ENCODE peak calls at places on chromosome 5, in seven cellular contexts. F, L, J, I, U, T and Y are unnamed samples.

GRCh38 chr5:159133041-159133741 is 33.5 kb upstream of the EBF1 start:
- DNase-seq in I (peak), L (no peak), T (no peak), U (peak), J (peak), F (peak), Y (peak)

GRCh38 chr5:79754865-79755555 is 65.4 kb downstream of the CMYA5 start:
- DNase-seq in F (no peak), L (no peak), U (no peak), J (no peak), T (no peak), I (no peak), Y (no peak)

GRCh38 chr5:137282216-137282615 is 216.9 kb downstream of the SPOCK1 start:
- DNase-seq in U (no peak), I (peak), J (no peak), T (no peak), F (peak), L (no peak), Y (peak)

GRCh38 chr5:159963967-159964366 is 45.0 kb upstream of the TTC1 start:
- DNase-seq in I (no peak), J (no peak), F (no peak), U (no peak), L (no peak), T (no peak), Y (no peak)

GRCh38 chr5:41641621-41642020 is 131.2 kb upstream of the PLCXD3 start:
- DNase-seq in I (peak), T (no peak), U (no peak), L (no peak), F (no peak), J (no peak), Y (no peak)

GRCh38 chr5:174204914-174205313 is 159.4 kb downstream of the NSG2 start:
- DNase-seq in F (peak), U (no peak), L (no peak), J (no peak), T (no peak), I (no peak), Y (peak)

GRCh38 chr5:3310551-3311340 is 284.9 kb upstream of the IRX1 start:
- DNase-seq in J (no peak), T (no peak), L (no peak), U (no peak), I (no peak), F (peak), Y (peak)

GRCh38 chr5:137856916-137857862 is 10.5 kb upstream of the MYOT start:
- DNase-seq in L (no peak), U (no peak), T (no peak), I (no peak), F (no peak), J (no peak), Y (no peak)

GRCh38 chr5:139343476-139343875 is 1.8 kb downstream of the PAIP2 start:
- DNase-seq in I (no peak), F (no peak), L (no peak), U (no peak), T (no peak), J (no peak), Y (no peak)

GRCh38 chr5:1871441-1871840 is 11.3 kb downstream of the IRX4 start:
- DNase-seq in U (no peak), L (no peak), J (no peak), F (no peak), T (no peak), I (no peak), Y (no peak)

GRCh38 chr5:152405145-152405544 is at the start of gene NMUR2:
- DNase-seq in T (no peak), F (no peak), U (no peak), I (peak), L (no peak), J (no peak), Y (peak)

GRCh38 chr5:318341-318897 is 3.1 kb upstream of the AHRR start:
- DNase-seq in J (no peak), T (peak), U (no peak), L (peak), I (peak), F (no peak), Y (no peak)

GRCh38 chr5:107365355-107366109 is 305.2 kb downstream of the EFNA5 start:
- DNase-seq in L (no peak), F (peak), I (peak), J (no peak), U (no peak), T (no peak), Y (no peak)

GRCh38 chr5:2889946-2890475 is 138.5 kb upstream of the IRX2 start:
- DNase-seq in I (no peak), L (no peak), J (no peak), T (no peak), F (no peak), U (no peak), Y (no peak)

GRCh38 chr5:28082610-28083009 is 1044.2 kb upstream of the CDH9 start:
- DNase-seq in I (no peak), F (no peak), L (no peak), U (no peak), J (no peak), T (no peak), Y (no peak)

GRCh38 chr5:149404746-149405549 is 25.9 kb upstream of the IL17B start:
- DNase-seq in J (no peak), U (no peak), T (no peak), F (no peak), L (no peak), I (peak), Y (no peak)

GRCh38 chr5:122835681-122836080 is 9.7 kb upstream of the SNX24 start:
- DNase-seq in F (no peak), L (no peak), U (no peak), T (no peak), J (no peak), I (no peak), Y (no peak)

GRCh38 chr5:150358261-150359095 is 981 bp downstream of the TCOF1 start:
- DNase-seq in J (no peak), U (no peak), I (peak), L (no peak), T (no peak), F (peak), Y (no peak)

GRCh38 chr5:16540421-16540820 is 74.8 kb upstream of the ZNF622 start:
- DNase-seq in F (peak), L (no peak), U (no peak), J (no peak), I (no peak), T (no peak), Y (peak)

GRCh38 chr5:125575561-125576504 is 829.4 kb upstream of the ZNF608 start:
- DNase-seq in I (no peak), T (no peak), F (no peak), U (no peak), L (no peak), J (no peak), Y (no peak)

GRCh38 chr5:137481596-137481995 is 17.5 kb downstream of the SPOCK1 start:
- DNase-seq in J (no peak), I (no peak), T (no peak), L (no peak), U (no peak), F (peak), Y (no peak)

GRCh38 chr5:40503438-40503837 is 176.3 kb upstream of the PTGER4 start:
- DNase-seq in F (no peak), J (no peak), T (no peak), I (no peak), L (peak), U (no peak), Y (no peak)

GRCh38 chr5:119179857-119180641 is 109.2 kb downstream of the DMXL1 start:
- DNase-seq in I (no peak), T (no peak), U (no peak), F (peak), L (no peak), J (no peak), Y (peak)

GRCh38 chr5:115626444-115626823 is 598 bp upstream of the TMED7 start:
- DNase-seq in F (no peak), U (no peak), T (no peak), J (no peak), L (no peak), I (no peak), Y (no peak)

GRCh38 chr5:91341159-91341558 is 42.0 kb downstream of the ARRDC3 start:
- DNase-seq in L (no peak), F (no peak), U (no peak), I (no peak), T (no peak), J (no peak), Y (no peak)
- TF ChIP-seq CTCF in L (no peak), F (no peak), U (no peak), I (no peak), T (no peak), J (no peak), Y (no peak)

GRCh38 chr5:5347442-5347841 is 75.0 kb upstream of the ICE1 start:
- DNase-seq in U (no peak), F (no peak), J (no peak), T (no peak), I (no peak), L (no peak), Y (no peak)

GRCh38 chr5:5344051-5344571 is 78.4 kb upstream of the ICE1 start:
- DNase-seq in U (no peak), T (no peak), I (no peak), F (no peak), L (no peak), J (no peak), Y (no peak)

GRCh38 chr5:5342784-5343183 is 79.7 kb upstream of the ICE1 start:
- DNase-seq in L (no peak), F (peak), T (no peak), J (no peak), I (peak), U (no peak), Y (peak)

GRCh38 chr5:5343581-5343980 is 78.9 kb upstream of the ICE1 start:
- DNase-seq in F (no peak), T (no peak), J (no peak), I (no peak), L (no peak), U (no peak), Y (no peak)

GRCh38 chr5:5344606-5345005 is 77.9 kb upstream of the ICE1 start:
- DNase-seq in F (no peak), I (no peak), J (no peak), L (no peak), U (no peak), T (no peak), Y (no peak)
- TF ChIP-seq CTCF in F (no peak), I (no peak), J (no peak), L (no peak), U (no peak), T (no peak), Y (no peak)

GRCh38 chr5:73295447-73295846 is 122.5 kb downstream of the TMEM174 start:
- DNase-seq in L (no peak), J (no peak), T (no peak), U (no peak), I (peak), F (no peak), Y (no peak)
- TF ChIP-seq CTCF in L (no peak), J (peak), T (no peak), U (no peak), I (no peak), F (peak), Y (no peak)

DNA sequence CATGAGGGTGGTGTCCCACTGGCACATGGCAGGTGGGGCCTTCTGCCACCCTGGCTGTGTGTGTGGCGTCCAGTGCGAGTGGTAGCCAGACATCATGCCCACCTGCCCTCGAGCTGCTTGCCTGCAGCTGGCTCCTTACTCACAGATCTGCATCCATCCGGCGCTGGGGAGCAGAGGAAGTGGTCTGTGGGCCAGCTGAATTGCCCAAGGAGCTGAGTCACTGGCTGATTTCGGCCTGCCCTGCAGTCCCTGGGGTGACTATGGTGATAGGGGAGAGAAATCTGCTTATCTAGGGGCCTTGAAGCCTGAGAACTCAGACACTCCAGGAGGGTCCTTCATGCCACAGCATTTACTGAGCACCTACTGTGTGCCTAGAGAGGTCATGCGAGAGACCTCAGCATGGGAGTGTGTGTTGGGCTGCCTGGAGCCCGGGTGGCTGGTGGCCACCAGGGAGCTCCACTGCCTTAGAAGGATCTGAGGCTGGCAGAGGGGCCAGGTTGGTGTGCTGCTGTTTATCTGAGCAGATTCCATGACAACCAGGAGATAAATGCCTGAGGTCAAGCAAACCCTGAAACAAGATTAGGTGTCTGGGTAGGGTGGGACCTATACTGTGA is 57.1 kb downstream of the SLC22A5 start:
- DNase-seq in J (peak), F (peak), L (peak), I (peak), T (peak), U (peak), Y (peak)
- TF ChIP-seq CTCF in J (peak), F (peak), L (peak), I (peak), T (no peak), U (peak), Y (no peak)

GRCh38 chr5:134541736-134542376 is 16.4 kb downstream of the JADE2 start:
- DNase-seq in F (no peak), T (no peak), I (no peak), J (peak), U (peak), L (peak), Y (no peak)

GRCh38 chr5:134547579-134547978 is 22.1 kb downstream of the JADE2 start:
- DNase-seq in J (no peak), L (no peak), F (peak), I (no peak), T (no peak), U (peak), Y (peak)

GRCh38 chr5:134543820-134544692 is 18.6 kb downstream of the JADE2 start:
- DNase-seq in J (peak), T (no peak), I (no peak), F (no peak), L (peak), U (no peak), Y (no peak)

GRCh38 chr5:134547999-134548626 is 22.6 kb downstream of the JADE2 start:
- DNase-seq in I (no peak), T (no peak), J (no peak), F (no peak), L (no peak), U (no peak), Y (no peak)

GRCh38 chr5:134545070-134545868 is 19.8 kb downstream of the JADE2 start:
- DNase-seq in L (peak), I (no peak), U (peak), T (no peak), F (no peak), J (peak), Y (no peak)
- TF ChIP-seq CTCF in L (no peak), I (no peak), U (no peak), T (no peak), F (no peak), J (no peak), Y (no peak)

DNA sequence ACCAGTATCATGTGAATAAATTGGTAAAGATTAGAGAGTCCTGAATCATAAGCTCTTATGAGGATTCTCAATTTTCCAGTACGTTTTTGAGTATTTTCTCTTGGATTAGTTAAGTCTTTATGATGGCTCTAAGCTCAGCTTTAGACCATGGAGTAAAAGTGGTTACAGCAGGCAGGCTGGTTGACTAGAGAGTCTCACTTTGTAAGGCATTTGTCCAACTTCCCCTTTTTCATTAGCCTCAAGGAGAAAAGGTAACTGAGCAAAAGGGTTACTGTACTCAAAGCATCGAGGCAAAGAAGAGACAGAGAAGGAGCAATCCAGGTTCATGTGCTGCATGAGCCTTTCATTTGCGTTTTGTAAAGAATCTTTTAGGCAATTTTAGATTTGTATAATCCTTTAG is 8.5 kb downstream of the NOP16 start:
- DNase-seq in I (no peak), F (no peak), T (no peak), U (no peak), L (no peak), J (no peak), Y (no peak)
- TF ChIP-seq CTCF in I (no peak), F (no peak), T (no peak), U (no peak), L (no peak), J (no peak), Y (no peak)